ENCODE peak calls at places on chromosomes 13 and 19, in six cellular contexts. O is effector memory CD4-positive, alpha-beta T cell; H is spleen; M is CD8-positive, alpha-beta memory T cell; P is DND-41; Z is heart left ventricle. Y is an unnamed sample.

GRCh38 chr13:85236431-85236830 is 562.8 kb downstream of the SLITRK6 start:
- DNase-seq in O (no peak), H (no peak), Z (no peak), P (no peak), M (no peak), Y (no peak)

GRCh38 chr13:41766439-41766838 is 194.5 kb downstream of the VWA8 start:
- DNase-seq in P (no peak), O (no peak), Z (no peak), H (no peak), M (no peak), Y (no peak)

GRCh38 chr13:85277753-85278152 is 521.5 kb downstream of the SLITRK6 start:
- DNase-seq in H (no peak), Z (no peak), M (no peak), P (no peak), O (no peak), Y (no peak)

GRCh38 chr13:104530741-104531140 is 1464.5 kb upstream of the SLC10A2 start:
- DNase-seq in M (no peak), Z (no peak), O (no peak), H (no peak), P (no peak), Y (no peak)

GRCh38 chr13:97005631-97006262 is 11.5 kb upstream of the OXGR1 start:
- DNase-seq in P (no peak), H (no peak), Z (no peak), M (no peak), O (no peak), Y (no peak)

GRCh38 chr13:20840590-20840989 is 62.0 kb downstream of the XPO4 start:
- DNase-seq in O (no peak), M (no peak), H (no peak), P (no peak), Z (no peak), Y (no peak)

GRCh38 chr13:32019612-32020233 is 11.9 kb upstream of the FRY start:
- DNase-seq in P (peak; percentile 41), H (no peak), M (peak; percentile 7), O (no peak), Z (peak; percentile 52), Y (no peak)

GRCh38 chr13:97316390-97316789 is 94.3 kb downstream of the MBNL2 start:
- DNase-seq in M (no peak), H (no peak), O (no peak), Z (peak; percentile 59), P (no peak), Y (no peak)

GRCh38 chr13:46577656-46578589 is 25.0 kb downstream of the LRCH1 start:
- DNase-seq in O (no peak), Z (no peak), P (peak; percentile 44), M (no peak), H (no peak), Y (no peak)

GRCh38 chr19:19602136-19602712 is 16.3 kb downstream of the PBX4 start:
- DNase-seq in P (no peak), O (peak; percentile 61), M (peak; percentile 66), H (no peak), Z (no peak), Y (no peak)

GRCh38 chr19:58252102-58252685 is 23.5 kb downstream of the ZNF544 start:
- DNase-seq in O (no peak), H (no peak), Z (no peak), M (no peak), P (no peak), Y (no peak)

GRCh38 chr13:109747524-109747923 is 38.9 kb downstream of the IRS2 start:
- DNase-seq in O (no peak), Z (no peak), P (no peak), M (no peak), H (no peak), Y (no peak)

GRCh38 chr19:14768001-14768400 is 10.4 kb downstream of the ADGRE2 start:
- DNase-seq in P (no peak), Z (no peak), H (peak; percentile 66), M (no peak), O (no peak), Y (no peak)

GRCh38 chr13:109764474-109765292 is 21.7 kb downstream of the IRS2 start:
- DNase-seq in Z (no peak), M (no peak), P (peak; percentile 90), H (no peak), O (no peak), Y (no peak)

GRCh38 chr13:28012896-28013295 is 24.4 kb upstream of the URAD start:
- DNase-seq in P (no peak), M (no peak), O (no peak), H (no peak), Z (no peak), Y (no peak)

GRCh38 chr19:44684892-44685847 is 13.8 kb upstream of the CEACAM16 start:
- DNase-seq in P (peak; percentile 12), Z (no peak), O (no peak), M (no peak), H (no peak), Y (no peak)

GRCh38 chr19:51010066-51010795 is 8.8 kb upstream of the KLK8 start:
- DNase-seq in O (no peak), P (no peak), H (no peak), Z (no peak), M (no peak), Y (no peak)

GRCh38 chr13:73440296-73440895 is 381.6 kb downstream of the KLF5 start:
- DNase-seq in M (no peak), O (no peak), H (no peak), P (peak; percentile 39), Z (no peak), Y (no peak)

GRCh38 chr19:10166046-10166445 is 28.7 kb downstream of the DNMT1 start:
- DNase-seq in Z (no peak), M (no peak), P (no peak), O (no peak), H (no peak), Y (no peak)

GRCh38 chr13:58583961-58584360 is 952.4 kb downstream of the PCDH17 start:
- DNase-seq in H (no peak), M (no peak), P (no peak), Z (no peak), O (no peak), Y (no peak)

GRCh38 chr13:100870898-100871297 is 196.3 kb upstream of the TMTC4 start:
- DNase-seq in Z (no peak), P (no peak), O (no peak), H (no peak), M (no peak), Y (no peak)

GRCh38 chr19:964761-965694 is 19.1 kb upstream of the WDR18 start:
- DNase-seq in M (no peak), Z (no peak), P (no peak), H (no peak), O (no peak), Y (no peak)

GRCh38 chr13:28564030-28564429 is 69.1 kb upstream of the FLT1 start:
- DNase-seq in P (no peak), M (no peak), O (no peak), H (no peak), Z (no peak), Y (no peak)

GRCh38 chr19:17090501-17091074 is 15.0 kb downstream of the MYO9B start:
- DNase-seq in M (peak; percentile 37), P (no peak), O (no peak), Z (no peak), H (no peak), Y (no peak)

GRCh38 chr13:98519976-98520375 is 56.9 kb downstream of the STK24 start:
- DNase-seq in H (no peak), Z (no peak), O (no peak), M (no peak), P (no peak), Y (no peak)

DNA sequence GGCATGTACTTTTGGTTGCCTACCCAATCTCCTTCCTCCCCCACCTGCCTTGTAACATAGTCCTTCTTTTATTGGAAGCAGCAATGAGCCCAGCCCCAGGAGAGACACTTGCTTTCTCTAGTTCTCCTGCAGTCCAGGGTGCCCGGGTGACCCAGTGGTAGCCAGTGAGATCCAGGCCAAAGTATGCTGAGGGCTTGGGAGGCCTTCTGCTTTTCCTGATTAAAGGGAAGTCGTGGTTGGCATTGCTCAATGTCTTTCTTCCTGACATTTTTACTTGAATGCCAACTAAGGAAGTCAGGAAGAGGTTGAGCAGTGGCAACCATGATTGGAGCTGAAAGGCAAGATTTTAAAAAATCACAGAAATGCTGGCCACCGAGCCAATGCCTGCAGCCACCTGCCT is 25.7 kb downstream of the CNMD start:
- DNase-seq in H (no peak), Z (peak; percentile 44), M (no peak), P (no peak), O (no peak), Y (no peak)
- H3K4me1 ChIP-seq in H (peaks cover 4% of the 10 kb centered on the region), Z (no peaks in the 10 kb centered on the region), M (no peaks in the 10 kb centered on the region), P (no peaks in the 10 kb centered on the region), O (no peaks in the 10 kb centered on the region), Y (no peaks in the 10 kb centered on the region)

GRCh38 chr19:41218615-41219507 is at the start of gene AXL:
- DNase-seq in H (no peak), P (no peak), O (no peak), Z (peak; percentile 88), M (no peak), Y (peak; percentile 66)
- H3K4me1 ChIP-seq in H (no peaks in the 10 kb centered on the region), P (no peaks in the 10 kb centered on the region), O (no peaks in the 10 kb centered on the region), Z (no peaks in the 10 kb centered on the region), M (no peaks in the 10 kb centered on the region), Y (peaks cover 21% of the 10 kb centered on the region)

DNA sequence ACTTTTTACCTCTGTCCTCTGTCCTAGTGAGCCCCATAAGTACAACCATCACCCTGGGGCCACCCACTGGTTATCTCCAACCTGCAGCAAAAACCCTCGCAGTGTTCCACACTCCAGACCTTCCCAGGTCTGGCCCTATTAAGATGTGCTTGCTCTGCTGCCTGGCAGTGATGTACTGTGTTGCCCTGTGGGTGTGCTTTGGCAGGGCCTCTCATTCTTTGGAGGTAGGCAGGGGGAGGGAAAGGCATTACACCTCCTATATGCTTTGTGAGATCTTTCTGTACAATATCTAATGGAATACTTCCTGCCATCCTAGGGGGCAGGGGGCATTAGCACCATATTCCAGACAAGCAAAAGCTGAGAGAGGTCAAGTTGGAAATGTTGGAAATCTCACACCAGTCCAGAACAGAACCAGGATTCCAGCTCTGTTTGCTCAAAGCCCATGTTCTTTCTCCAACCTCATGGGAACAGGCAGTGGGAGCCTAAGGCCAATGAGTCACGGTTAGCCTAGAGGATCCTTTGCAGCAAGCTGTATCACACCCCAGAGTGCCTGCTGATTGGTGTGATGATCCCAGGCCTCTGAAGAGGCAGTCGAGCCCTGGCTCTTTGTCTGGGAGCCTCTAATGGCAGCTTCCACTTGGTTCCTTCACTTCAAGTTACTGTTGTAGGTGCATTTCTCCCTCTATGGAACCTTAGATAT is 59.7 kb upstream of the UBL3 start:
- DNase-seq in P (no peak), M (no peak), O (no peak), H (no peak), Z (peak; percentile 39), Y (no peak)
- H3K4me1 ChIP-seq in P (no peaks in the 10 kb centered on the region), M (no peaks in the 10 kb centered on the region), O (no peaks in the 10 kb centered on the region), H (no peaks in the 10 kb centered on the region), Z (no peaks in the 10 kb centered on the region), Y (no peaks in the 10 kb centered on the region)

GRCh38 chr19:40147338-40147692 is 43.9 kb upstream of the MAP3K10 start:
- DNase-seq in M (no peak), P (no peak), O (no peak), H (no peak), Z (no peak), Y (no peak)

GRCh38 chr19:40147693-40148347 is 43.4 kb upstream of the MAP3K10 start:
- DNase-seq in H (no peak), O (no peak), M (no peak), P (no peak), Z (no peak), Y (peak; percentile 71)

GRCh38 chr19:40143612-40144011 is 47.6 kb upstream of the MAP3K10 start:
- DNase-seq in M (peak; percentile 41), H (peak; percentile 80), Z (peak; percentile 50), P (peak; percentile 57), O (no peak), Y (no peak)

GRCh38 chr19:40144151-40144550 is 47.1 kb upstream of the MAP3K10 start:
- DNase-seq in H (no peak), P (no peak), Z (no peak), O (no peak), M (peak; percentile 75), Y (no peak)

GRCh38 chr19:40144947-40145748 is 46.1 kb upstream of the MAP3K10 start:
- DNase-seq in P (no peak), M (no peak), O (no peak), H (no peak), Z (no peak), Y (no peak)
- H3K4me1 ChIP-seq in P (no peaks in the 10 kb centered on the region), M (peaks cover 59% of the 10 kb centered on the region), O (peaks cover 14% of the 10 kb centered on the region), H (peaks cover 19% of the 10 kb centered on the region), Z (peaks cover 7% of the 10 kb centered on the region), Y (peaks cover 13% of the 10 kb centered on the region)

Y was measured in ascending aorta.